ENCODE peak calls at places on chromosome 2, in ten cellular contexts. One of them, this sample, is unnamed.

GRCh38 chr2:161965994-161966393 is 108.0 kb downstream of the DPP4 start:
- DNase-seq in IMR-90: peak
- DNase-seq in heart right ventricle: no peak
- DNase-seq in neural crest cell: no peak
- DNase-seq in CD8-positive, alpha-beta T cell: no peak
- DNase-seq in AG10803: peak
- DNase-seq in lower leg skin: no peak
- DNase-seq in ovary: no peak
- DNase-seq in DND-41: no peak
- DNase-seq in Peyer's patch: no peak
- DNase-seq in this sample: no peak

GRCh38 chr2:31248139-31248538 is 14.2 kb downstream of the EHD3 start:
- DNase-seq in IMR-90: no peak
- DNase-seq in heart right ventricle: no peak
- DNase-seq in neural crest cell: no peak
- DNase-seq in CD8-positive, alpha-beta T cell: no peak
- DNase-seq in AG10803: no peak
- DNase-seq in lower leg skin: no peak
- DNase-seq in ovary: no peak
- DNase-seq in DND-41: no peak
- DNase-seq in Peyer's patch: no peak
- DNase-seq in this sample: no peak

GRCh38 chr2:26585966-26586365 is 55.2 kb downstream of the CIB4 start:
- DNase-seq in IMR-90: no peak
- DNase-seq in heart right ventricle: no peak
- DNase-seq in neural crest cell: no peak
- DNase-seq in CD8-positive, alpha-beta T cell: no peak
- DNase-seq in AG10803: no peak
- DNase-seq in lower leg skin: peak
- DNase-seq in ovary: no peak
- DNase-seq in DND-41: no peak
- DNase-seq in Peyer's patch: no peak
- DNase-seq in this sample: no peak

GRCh38 chr2:240205348-240205747 is 64.9 kb upstream of the OTOS start:
- DNase-seq in IMR-90: peak
- DNase-seq in heart right ventricle: no peak
- DNase-seq in neural crest cell: no peak
- DNase-seq in CD8-positive, alpha-beta T cell: no peak
- DNase-seq in AG10803: peak
- DNase-seq in lower leg skin: no peak
- DNase-seq in ovary: no peak
- DNase-seq in DND-41: no peak
- DNase-seq in Peyer's patch: no peak
- DNase-seq in this sample: no peak

GRCh38 chr2:227748079-227748478 is 2.4 kb downstream of the SCYGR8 start:
- DNase-seq in IMR-90: no peak
- DNase-seq in heart right ventricle: no peak
- DNase-seq in neural crest cell: peak
- DNase-seq in CD8-positive, alpha-beta T cell: no peak
- DNase-seq in AG10803: no peak
- DNase-seq in lower leg skin: peak
- DNase-seq in ovary: no peak
- DNase-seq in DND-41: no peak
- DNase-seq in Peyer's patch: no peak
- DNase-seq in this sample: no peak

GRCh38 chr2:5077479-5078089 is 614.6 kb upstream of the SOX11 start:
- DNase-seq in IMR-90: no peak
- DNase-seq in heart right ventricle: no peak
- DNase-seq in neural crest cell: no peak
- DNase-seq in CD8-positive, alpha-beta T cell: no peak
- DNase-seq in AG10803: no peak
- DNase-seq in lower leg skin: no peak
- DNase-seq in ovary: no peak
- DNase-seq in DND-41: no peak
- DNase-seq in Peyer's patch: no peak
- DNase-seq in this sample: no peak

GRCh38 chr2:145812163-145812554 is 1292.2 kb upstream of the ZEB2 start:
- DNase-seq in IMR-90: no peak
- DNase-seq in heart right ventricle: no peak
- DNase-seq in neural crest cell: no peak
- DNase-seq in CD8-positive, alpha-beta T cell: no peak
- DNase-seq in AG10803: no peak
- DNase-seq in lower leg skin: no peak
- DNase-seq in ovary: no peak
- DNase-seq in DND-41: no peak
- DNase-seq in Peyer's patch: no peak
- DNase-seq in this sample: no peak

GRCh38 chr2:172000696-172001361 is 1.1 kb downstream of the METAP1D start:
- DNase-seq in IMR-90: no peak
- DNase-seq in heart right ventricle: no peak
- DNase-seq in neural crest cell: no peak
- DNase-seq in CD8-positive, alpha-beta T cell: no peak
- DNase-seq in AG10803: no peak
- DNase-seq in lower leg skin: no peak
- DNase-seq in ovary: no peak
- DNase-seq in DND-41: no peak
- DNase-seq in Peyer's patch: no peak
- DNase-seq in this sample: no peak

GRCh38 chr2:33406622-33407021 is 69.8 kb upstream of the RASGRP3 start:
- DNase-seq in IMR-90: no peak
- DNase-seq in heart right ventricle: no peak
- DNase-seq in neural crest cell: no peak
- DNase-seq in CD8-positive, alpha-beta T cell: no peak
- DNase-seq in AG10803: peak
- DNase-seq in lower leg skin: no peak
- DNase-seq in ovary: no peak
- DNase-seq in DND-41: no peak
- DNase-seq in Peyer's patch: no peak
- DNase-seq in this sample: no peak

GRCh38 chr2:173193925-173194324 is 118.3 kb downstream of the MAP3K20 start:
- DNase-seq in IMR-90: peak
- DNase-seq in heart right ventricle: no peak
- DNase-seq in neural crest cell: no peak
- DNase-seq in CD8-positive, alpha-beta T cell: no peak
- DNase-seq in AG10803: peak
- DNase-seq in lower leg skin: no peak
- DNase-seq in ovary: no peak
- DNase-seq in DND-41: no peak
- DNase-seq in Peyer's patch: no peak
- DNase-seq in this sample: no peak

GRCh38 chr2:36356199-36356989 is 816 bp downstream of the CRIM1 start:
- DNase-seq in IMR-90: peak
- DNase-seq in heart right ventricle: peak
- DNase-seq in neural crest cell: peak
- DNase-seq in CD8-positive, alpha-beta T cell: peak
- DNase-seq in AG10803: peak
- DNase-seq in lower leg skin: peak
- DNase-seq in ovary: peak
- DNase-seq in DND-41: no peak
- DNase-seq in Peyer's patch: no peak
- DNase-seq in this sample: no peak

GRCh38 chr2:222677981-222678380 is 6.5 kb downstream of the MOGAT1 start:
- DNase-seq in IMR-90: no peak
- DNase-seq in heart right ventricle: no peak
- DNase-seq in neural crest cell: no peak
- DNase-seq in CD8-positive, alpha-beta T cell: no peak
- DNase-seq in AG10803: no peak
- DNase-seq in lower leg skin: no peak
- DNase-seq in ovary: no peak
- DNase-seq in DND-41: no peak
- DNase-seq in Peyer's patch: no peak
- DNase-seq in this sample: no peak
- TF ChIP-seq CTCF in IMR-90: no peak
- TF ChIP-seq CTCF in heart right ventricle: no peak
- TF ChIP-seq CTCF in neural crest cell: peak
- TF ChIP-seq CTCF in CD8-positive, alpha-beta T cell: no peak
- TF ChIP-seq CTCF in AG10803: no peak
- TF ChIP-seq CTCF in lower leg skin: no peak
- TF ChIP-seq CTCF in ovary: no peak
- TF ChIP-seq CTCF in DND-41: no peak
- TF ChIP-seq CTCF in Peyer's patch: no peak
- TF ChIP-seq CTCF in this sample: no peak

GRCh38 chr2:83817511-83817910 is 641.6 kb downstream of the SUCLG1 start:
- DNase-seq in IMR-90: no peak
- DNase-seq in heart right ventricle: no peak
- DNase-seq in neural crest cell: no peak
- DNase-seq in CD8-positive, alpha-beta T cell: no peak
- DNase-seq in AG10803: peak
- DNase-seq in lower leg skin: no peak
- DNase-seq in ovary: no peak
- DNase-seq in DND-41: no peak
- DNase-seq in Peyer's patch: no peak
- DNase-seq in this sample: no peak
- TF ChIP-seq CTCF in IMR-90: no peak
- TF ChIP-seq CTCF in heart right ventricle: no peak
- TF ChIP-seq CTCF in neural crest cell: peak
- TF ChIP-seq CTCF in CD8-positive, alpha-beta T cell: no peak
- TF ChIP-seq CTCF in AG10803: peak
- TF ChIP-seq CTCF in lower leg skin: no peak
- TF ChIP-seq CTCF in ovary: no peak
- TF ChIP-seq CTCF in DND-41: peak
- TF ChIP-seq CTCF in Peyer's patch: peak
- TF ChIP-seq CTCF in this sample: no peak

GRCh38 chr2:191243154-191243553 is 2.0 kb upstream of the MYO1B start:
- DNase-seq in IMR-90: no peak
- DNase-seq in heart right ventricle: no peak
- DNase-seq in neural crest cell: no peak
- DNase-seq in CD8-positive, alpha-beta T cell: no peak
- DNase-seq in AG10803: no peak
- DNase-seq in lower leg skin: no peak
- DNase-seq in ovary: no peak
- DNase-seq in DND-41: no peak
- DNase-seq in Peyer's patch: no peak
- DNase-seq in this sample: no peak

GRCh38 chr2:191244350-191244749 is 854 bp upstream of the MYO1B start:
- DNase-seq in IMR-90: no peak
- DNase-seq in heart right ventricle: no peak
- DNase-seq in neural crest cell: no peak
- DNase-seq in CD8-positive, alpha-beta T cell: no peak
- DNase-seq in AG10803: no peak
- DNase-seq in lower leg skin: no peak
- DNase-seq in ovary: no peak
- DNase-seq in DND-41: no peak
- DNase-seq in Peyer's patch: no peak
- DNase-seq in this sample: no peak

GRCh38 chr2:191246820-191247380 is 1.7 kb downstream of the MYO1B start:
- DNase-seq in IMR-90: no peak
- DNase-seq in heart right ventricle: no peak
- DNase-seq in neural crest cell: no peak
- DNase-seq in CD8-positive, alpha-beta T cell: no peak
- DNase-seq in AG10803: peak
- DNase-seq in lower leg skin: no peak
- DNase-seq in ovary: peak
- DNase-seq in DND-41: no peak
- DNase-seq in Peyer's patch: no peak
- DNase-seq in this sample: no peak

GRCh38 chr2:191245869-191246531 is 796 bp downstream of the MYO1B start:
- DNase-seq in IMR-90: peak
- DNase-seq in heart right ventricle: peak
- DNase-seq in neural crest cell: peak
- DNase-seq in CD8-positive, alpha-beta T cell: no peak
- DNase-seq in AG10803: peak
- DNase-seq in lower leg skin: peak
- DNase-seq in ovary: peak
- DNase-seq in DND-41: peak
- DNase-seq in Peyer's patch: peak
- DNase-seq in this sample: peak

DNA sequence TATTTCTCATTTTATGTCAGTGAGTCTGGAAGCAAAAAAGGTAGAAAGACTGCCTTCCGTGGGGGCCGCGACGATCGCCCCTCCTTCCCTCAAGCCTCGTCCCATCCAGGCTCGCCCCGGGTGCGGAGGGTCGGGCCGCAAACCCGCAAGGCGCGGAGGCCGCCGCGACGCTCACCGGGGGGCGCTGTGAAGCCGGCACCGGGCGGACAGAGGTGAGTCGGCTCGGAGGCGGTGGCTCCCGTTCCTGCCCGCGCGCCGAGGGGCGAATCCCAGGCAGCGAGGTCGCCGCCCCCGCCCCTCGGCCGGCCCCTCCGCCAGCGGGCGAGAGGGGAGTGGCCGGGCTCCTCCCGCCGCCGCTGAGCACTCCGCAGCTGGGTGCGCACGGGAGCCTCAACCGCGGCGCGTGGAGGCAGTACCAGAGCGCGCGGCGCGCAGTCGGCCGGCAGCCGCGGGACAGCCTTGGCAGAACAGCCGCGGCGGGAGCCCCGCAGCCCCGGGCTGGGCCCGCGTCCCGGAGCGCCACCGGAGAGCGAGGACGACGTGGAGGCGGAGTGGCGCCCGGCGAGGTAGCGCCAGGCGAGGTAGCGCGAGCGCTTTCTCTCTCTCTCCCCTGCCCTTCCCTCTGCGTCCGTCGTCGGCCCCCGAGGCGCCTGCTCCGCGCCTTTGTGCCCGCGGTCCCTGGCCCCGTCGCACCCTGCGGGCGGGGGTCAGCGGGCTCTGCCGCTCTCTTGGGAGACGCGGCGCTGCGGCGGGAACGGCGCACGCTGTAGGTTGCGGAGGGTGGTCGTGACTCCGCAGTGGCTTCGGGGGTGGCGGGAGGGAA is at the start of gene MYO1B:
- DNase-seq in IMR-90: peak
- DNase-seq in heart right ventricle: peak
- DNase-seq in neural crest cell: peak
- DNase-seq in CD8-positive, alpha-beta T cell: peak
- DNase-seq in AG10803: peak
- DNase-seq in lower leg skin: peak
- DNase-seq in ovary: peak
- DNase-seq in DND-41: peak
- DNase-seq in Peyer's patch: peak
- DNase-seq in this sample: no peak
- TF ChIP-seq CTCF in IMR-90: peak
- TF ChIP-seq CTCF in heart right ventricle: peak
- TF ChIP-seq CTCF in neural crest cell: peak
- TF ChIP-seq CTCF in CD8-positive, alpha-beta T cell: no peak
- TF ChIP-seq CTCF in AG10803: peak
- TF ChIP-seq CTCF in lower leg skin: no peak
- TF ChIP-seq CTCF in ovary: peak
- TF ChIP-seq CTCF in DND-41: peak
- TF ChIP-seq CTCF in Peyer's patch: peak
- TF ChIP-seq CTCF in this sample: no peak

GRCh38 chr2:218074031-218074430 is 5.0 kb downstream of the RUFY4 start:
- DNase-seq in IMR-90: peak
- DNase-seq in heart right ventricle: no peak
- DNase-seq in neural crest cell: peak
- DNase-seq in CD8-positive, alpha-beta T cell: no peak
- DNase-seq in AG10803: no peak
- DNase-seq in lower leg skin: peak
- DNase-seq in ovary: no peak
- DNase-seq in DND-41: peak
- DNase-seq in Peyer's patch: no peak
- DNase-seq in this sample: no peak
- TF ChIP-seq CTCF in IMR-90: peak
- TF ChIP-seq CTCF in heart right ventricle: peak
- TF ChIP-seq CTCF in neural crest cell: peak
- TF ChIP-seq CTCF in CD8-positive, alpha-beta T cell: no peak
- TF ChIP-seq CTCF in AG10803: peak
- TF ChIP-seq CTCF in lower leg skin: no peak
- TF ChIP-seq CTCF in ovary: no peak
- TF ChIP-seq CTCF in DND-41: peak
- TF ChIP-seq CTCF in Peyer's patch: peak
- TF ChIP-seq CTCF in this sample: no peak

This sample was measured in omental fat pad.